ENCODE peak calls at places on chromosomes 4 and X, in six cellular contexts. Z is NCI-H1417, R is hippocampal formation, B is T-helper 9 cell, W is astrocyte, T is osteocyte. P is an unnamed sample.

GRCh38 chr4:107691378-107691777 is 28.7 kb downstream of the PAPSS1 start:
- DNase-seq in B (no peak), R (no peak), T (no peak), W (no peak), Z (no peak), P (no peak)

GRCh38 chr4:90357117-90357710 is 230.0 kb downstream of the CCSER1 start:
- DNase-seq in T (no peak), R (peak), B (no peak), Z (no peak), W (peak), P (no peak)

GRCh38 chrX:111410451-111410850 is 1.5 kb downstream of the DCX start:
- DNase-seq in R (no peak), B (no peak), Z (peak), W (no peak), T (no peak), P (no peak)

GRCh38 chr4:75235359-75235951 is 278.7 kb downstream of the RCHY1 start:
- DNase-seq in W (no peak), Z (no peak), R (no peak), B (no peak), T (no peak), P (no peak)

GRCh38 chrX:16239211-16239610 is 71.9 kb downstream of the MAGEB17 start:
- DNase-seq in T (no peak), Z (no peak), R (no peak), B (no peak), W (peak), P (no peak)

GRCh38 chrX:106802388-106803275 is at the start of gene TBC1D8B:
- DNase-seq in Z (peak), B (no peak), T (peak), W (peak), R (peak), P (peak)

GRCh38 chr4:38948551-38948950 is 80.9 kb downstream of the FAM114A1 start:
- DNase-seq in R (peak), T (no peak), W (peak), Z (no peak), B (no peak), P (no peak)

GRCh38 chr4:82780398-82781231 is 18.0 kb downstream of the SCD5 start:
- DNase-seq in T (peak), B (no peak), R (no peak), Z (peak), W (peak), P (no peak)

GRCh38 chrX:110402091-110402854 is 43.6 kb downstream of the RTL9 start:
- DNase-seq in Z (no peak), W (peak), R (no peak), B (no peak), T (no peak), P (no peak)

GRCh38 chr4:159447296-159447695 is 344.4 kb downstream of the RAPGEF2 start:
- DNase-seq in T (no peak), W (peak), B (no peak), R (no peak), Z (no peak), P (no peak)

GRCh38 chrX:153642313-153642654 is 4.7 kb upstream of the DUSP9 start:
- DNase-seq in R (no peak), T (no peak), Z (peak), B (no peak), W (no peak), P (no peak)

GRCh38 chr4:179836179-179837075 is 2394.2 kb upstream of the AGA start:
- DNase-seq in T (no peak), W (peak), R (no peak), Z (no peak), B (no peak), P (no peak)

GRCh38 chrX:24838624-24839023 is 144.9 kb downstream of the POLA1 start:
- DNase-seq in B (no peak), R (peak), Z (peak), T (no peak), W (peak), P (no peak)

GRCh38 chr4:128715616-128716015 is 93.9 kb upstream of the JADE1 start:
- DNase-seq in T (no peak), Z (no peak), B (no peak), W (peak), R (no peak), P (no peak)

GRCh38 chr4:26937136-26937535 is 76.5 kb downstream of the STIM2 start:
- DNase-seq in T (no peak), R (no peak), Z (no peak), B (no peak), W (no peak), P (no peak)

P was measured in T follicular helper cell.